ENCODE peak calls at places on chromosomes 6 and 20, in nine cellular contexts. A is adrenal gland, O is heart left ventricle, C is IMR-90, Y is ovary, X is Peyer's patch, T is breast epithelium, R is uterus, P is right lobe of liver. J is an unnamed sample.

GRCh38 chr6:152124432-152125074 is 317.1 kb downstream of the ESR1 start:
- DNase-seq in A (no peak), O (no peak), P (no peak), X (no peak), R (no peak), T (no peak), C (peak; percentile 75), Y (no peak), J (no peak)

GRCh38 chr20:43438578-43439316 is 18.9 kb upstream of the SRSF6 start:
- DNase-seq in A (no peak), O (no peak), C (no peak), P (no peak), Y (no peak), X (peak; percentile 30), T (no peak), R (no peak), J (no peak)

GRCh38 chr6:76574746-76575145 is 502.3 kb upstream of the IMPG1 start:
- DNase-seq in T (no peak), P (no peak), O (no peak), R (no peak), X (no peak), A (no peak), Y (no peak), C (no peak), J (no peak)

GRCh38 chr20:59772931-59773913 is 160.2 kb downstream of the SYCP2 start:
- DNase-seq in O (no peak), A (no peak), R (no peak), X (no peak), C (no peak), Y (no peak), P (no peak), T (no peak), J (no peak)

GRCh38 chr20:13840093-13840465 is 55.3 kb downstream of the NDUFAF5 start:
- DNase-seq in R (no peak), P (no peak), Y (no peak), X (no peak), O (no peak), C (no peak), A (no peak), T (no peak), J (no peak)

GRCh38 chr20:31722388-31723281 is at the start of gene BCL2L1:
- DNase-seq in X (peak; percentile 66), Y (peak; percentile 86), A (peak; percentile 90), O (peak; percentile 93), R (peak; percentile 80), P (peak; percentile 91), T (peak; percentile 89), C (peak; percentile 82), J (peak; percentile 89)

GRCh38 chr6:54299542-54300269 is 8.5 kb upstream of the TINAG start:
- DNase-seq in C (peak; percentile 32), R (no peak), A (no peak), T (no peak), X (no peak), Y (no peak), O (no peak), P (no peak), J (no peak)

GRCh38 chr6:73348550-73349204 is 5.4 kb downstream of the DPPA5 start:
- DNase-seq in T (no peak), R (no peak), Y (no peak), X (no peak), P (no peak), A (no peak), O (no peak), C (no peak), J (no peak)

GRCh38 chr20:46021361-46022359 is 7.4 kb upstream of the SLC12A5 start:
- DNase-seq in A (no peak), R (no peak), O (no peak), Y (peak; percentile 46), T (no peak), C (no peak), P (no peak), X (peak; percentile 25), J (no peak)

GRCh38 chr20:57977588-57977987 is 250.9 kb downstream of the ANKRD60 start:
- DNase-seq in O (no peak), A (no peak), P (no peak), C (no peak), R (peak; percentile 42), Y (no peak), X (no peak), T (peak; percentile 78), J (no peak)

GRCh38 chr6:107082045-107082444 is 33.3 kb downstream of the BEND3 start:
- DNase-seq in O (no peak), C (peak; percentile 31), R (no peak), A (no peak), Y (no peak), P (no peak), X (no peak), T (no peak), J (no peak)

GRCh38 chr20:44471481-44471882 is 4.2 kb upstream of the TTPAL start:
- DNase-seq in Y (no peak), C (peak; percentile 44), T (no peak), R (no peak), X (no peak), A (no peak), P (no peak), O (no peak), J (no peak)

GRCh38 chr6:65786815-65787214 is 79.8 kb upstream of the EYS start:
- DNase-seq in R (no peak), P (no peak), A (no peak), X (no peak), T (no peak), C (no peak), O (peak; percentile 19), Y (no peak), J (no peak)

GRCh38 chr6:44833248-44833647 is 445.7 kb downstream of the CDC5L start:
- DNase-seq in P (no peak), C (no peak), X (no peak), R (no peak), O (no peak), T (no peak), Y (no peak), A (no peak), J (no peak)

GRCh38 chr20:8187740-8188139 is 55.7 kb downstream of the PLCB1 start:
- DNase-seq in X (no peak), T (no peak), P (no peak), C (peak; percentile 26), R (no peak), O (no peak), A (no peak), Y (no peak), J (no peak)

GRCh38 chr6:166633732-166634535 is 6.9 kb upstream of the RPS6KA2 start:
- DNase-seq in P (no peak), T (no peak), R (no peak), O (no peak), X (no peak), C (peak; percentile 69), Y (no peak), A (peak; percentile 91), J (peak; percentile 92)

GRCh38 chr20:49110767-49111694 is 64.9 kb downstream of the CSE1L start:
- DNase-seq in C (no peak), X (no peak), T (no peak), O (no peak), P (no peak), Y (no peak), R (no peak), A (no peak), J (no peak)
- H3K27ac ChIP-seq in C (no peak overlapping the region), X (no peak overlapping the region), T (no peak overlapping the region), O (no peak overlapping the region), P (no peak overlapping the region), Y (no peak overlapping the region), R (no peak overlapping the region), A (no peak overlapping the region), J (no peak overlapping the region)

DNA sequence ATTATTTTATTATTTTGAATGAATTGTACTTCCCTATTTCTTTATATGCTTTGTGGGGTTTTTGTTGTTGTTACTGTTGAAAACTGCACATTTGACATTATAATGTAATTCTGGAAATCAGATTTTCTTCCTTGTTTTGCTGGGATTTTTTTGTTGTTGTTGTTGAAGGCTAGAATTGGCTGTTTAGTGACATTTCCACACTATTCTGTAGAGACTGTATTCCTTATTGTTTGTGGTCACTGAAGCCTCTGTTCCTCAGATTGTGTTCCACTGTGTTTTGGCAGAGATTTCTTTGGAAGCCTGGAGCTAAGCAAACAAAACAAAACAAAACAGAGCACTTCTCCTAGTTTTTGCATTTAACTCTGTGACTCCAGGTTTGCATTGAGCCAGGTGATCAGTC is 52.9 kb downstream of the CDYL start:
- DNase-seq in T (no peak), Y (no peak), O (no peak), A (no peak), X (no peak), P (no peak), R (no peak), C (no peak), J (no peak)
- H3K9me3 ChIP-seq in T (peaks cover 35% of the 10 kb centered on the region), Y (no peaks in the 10 kb centered on the region), O (peaks cover 37% of the 10 kb centered on the region), A (peaks cover 12% of the 10 kb centered on the region), X (peaks cover 36% of the 10 kb centered on the region), P (no peaks in the 10 kb centered on the region), R (peaks cover 29% of the 10 kb centered on the region), C (peaks cover 17% of the 10 kb centered on the region), J (peaks cover 3% of the 10 kb centered on the region)

GRCh38 chr6:90233994-90234393 is 62.6 kb downstream of the BACH2 start:
- DNase-seq in O (no peak), T (no peak), R (no peak), C (no peak), X (peak; percentile 23), P (no peak), Y (no peak), A (no peak), J (no peak)

GRCh38 chr6:90231798-90232197 is 64.8 kb downstream of the BACH2 start:
- DNase-seq in P (no peak), R (no peak), C (no peak), Y (no peak), T (no peak), A (no peak), O (no peak), X (no peak), J (no peak)

GRCh38 chr6:90230547-90231240 is 65.9 kb downstream of the BACH2 start:
- DNase-seq in A (no peak), O (no peak), X (no peak), P (no peak), Y (no peak), T (no peak), R (no peak), C (no peak), J (no peak)

GRCh38 chr6:90227693-90228092 is 69.0 kb downstream of the BACH2 start:
- DNase-seq in O (no peak), C (no peak), A (no peak), Y (no peak), R (no peak), P (no peak), T (no peak), X (no peak), J (no peak)

DNA sequence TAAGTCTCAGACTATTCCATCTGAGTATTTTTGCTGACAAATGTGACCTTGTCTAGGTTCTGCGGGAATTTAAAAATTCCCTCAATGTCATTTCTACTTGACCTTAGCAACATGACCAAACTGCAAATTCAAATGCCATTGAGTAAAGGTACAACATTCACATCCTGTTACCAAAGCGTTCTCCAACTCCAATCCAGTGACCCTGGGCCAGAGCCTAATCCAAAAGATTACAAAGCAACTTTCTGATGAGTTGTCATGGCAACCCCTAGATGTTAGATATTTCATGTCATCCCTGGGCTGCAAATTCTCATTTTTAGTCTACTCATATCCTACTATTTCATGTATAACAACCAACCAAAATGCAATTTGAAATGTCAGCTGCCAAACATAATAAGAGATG is 65.3 kb downstream of the BACH2 start:
- DNase-seq in C (no peak), A (no peak), P (no peak), X (no peak), R (no peak), Y (no peak), T (no peak), O (no peak), J (no peak)
- TF ChIP-seq POLR2A in C (no peak), A (no peak), P (no peak), X (no peak), R (no peak), Y (no peak), T (no peak), O (no peak), J (no peak)

GRCh38 chr20:1207293-1207884 is 4.1 kb downstream of the C20orf202 start:
- DNase-seq in A (no peak), Y (no peak), R (no peak), X (no peak), P (no peak), T (no peak), C (no peak), O (no peak), J (no peak)
- H3K27ac ChIP-seq in A (no peak overlapping the region), Y (no peak overlapping the region), R (no peak overlapping the region), X (no peak overlapping the region), P (no peak overlapping the region), T (no peak overlapping the region), C (no peak overlapping the region), O (no peak overlapping the region), J (no peak overlapping the region)

J was measured in gastrocnemius medialis.